ENCODE peak calls at places on chromosomes 6 and 20, in nine cellular contexts. B is body of pancreas; L is fibroblast of lung; U is tibial nerve; S is heart right ventricle; V is CD8-positive, alpha-beta T cell; K is Peyer's patch; H is A549; T is lower lobe of right lung. P is an unnamed sample. For H3K9me3, the result is how much of the 10 kb centered on the place peaks cover.

GRCh38 chr6:148868901-148869300 is 122.1 kb downstream of the UST start:
- DNase-seq in B (no peak), L (peak), U (no peak), S (no peak), V (no peak), K (no peak), H (no peak), T (no peak), P (no peak)

GRCh38 chr6:112153926-112154621 is 66.7 kb downstream of the FAM229B start:
- DNase-seq in B (no peak), L (peak), U (no peak), S (no peak), V (no peak), K (no peak), H (peak), T (no peak), P (no peak)

GRCh38 chr6:26468829-26469228 is 11.1 kb downstream of the BTN2A1 start:
- DNase-seq in B (no peak), L (no peak), U (no peak), S (no peak), V (no peak), K (no peak), H (no peak), T (no peak), P (no peak)

GRCh38 chr6:146339716-146340115 is 203.9 kb upstream of the RAB32 start:
- DNase-seq in B (no peak), L (peak), U (no peak), S (no peak), V (no peak), K (no peak), H (peak), T (no peak), P (no peak)

GRCh38 chr6:3455490-3456394 is 1.1 kb downstream of the SLC22A23 start:
- DNase-seq in B (peak), L (no peak), U (no peak), S (peak), V (no peak), K (no peak), H (peak), T (peak), P (no peak)

GRCh38 chr6:117346142-117346930 is 79.4 kb downstream of the ROS1 start:
- DNase-seq in B (no peak), L (peak), U (no peak), S (no peak), V (no peak), K (no peak), H (no peak), T (no peak), P (no peak)

GRCh38 chr6:33840064-33840926 is 36.5 kb upstream of the MLN start:
- DNase-seq in B (no peak), L (peak), U (peak), S (no peak), V (no peak), K (no peak), H (peak), T (no peak), P (peak)

GRCh38 chr6:44021628-44022295 is 105.5 kb downstream of the MRPL14 start:
- DNase-seq in B (no peak), L (no peak), U (no peak), S (no peak), V (no peak), K (no peak), H (no peak), T (peak), P (no peak)

GRCh38 chr6:63672582-63673129 is 37.1 kb downstream of the PHF3 start:
- DNase-seq in B (no peak), L (no peak), U (no peak), S (no peak), V (no peak), K (no peak), H (no peak), T (no peak), P (no peak)

GRCh38 chr20:39853664-39854063 is 835.4 kb downstream of the MAFB start:
- DNase-seq in B (no peak), L (peak), U (no peak), S (no peak), V (no peak), K (no peak), H (no peak), T (no peak), P (peak)

GRCh38 chr6:100257661-100258395 is 206.9 kb downstream of the SIM1 start:
- DNase-seq in B (no peak), L (peak), U (no peak), S (no peak), V (no peak), K (no peak), H (peak), T (no peak), P (peak)

GRCh38 chr20:24821391-24821790 is 127.7 kb upstream of the CST7 start:
- DNase-seq in B (no peak), L (no peak), U (no peak), S (no peak), V (no peak), K (no peak), H (no peak), T (no peak), P (no peak)

GRCh38 chr20:49635171-49635570 is 67.2 kb upstream of the PTGIS start:
- DNase-seq in B (no peak), L (no peak), U (no peak), S (peak), V (no peak), K (no peak), H (no peak), T (no peak), P (no peak)

GRCh38 chr6:5682530-5682929 is 324.2 kb downstream of the NRN1 start:
- DNase-seq in B (no peak), L (no peak), U (no peak), S (no peak), V (no peak), K (no peak), H (no peak), T (no peak), P (no peak)

GRCh38 chr20:61684583-61685235 is 381.0 kb downstream of the TAF4 start:
- DNase-seq in B (no peak), L (no peak), U (no peak), S (no peak), V (no peak), K (no peak), H (no peak), T (no peak), P (no peak)

GRCh38 chr6:15038013-15038791 is 207.7 kb upstream of the JARID2 start:
- DNase-seq in B (no peak), L (no peak), U (no peak), S (no peak), V (no peak), K (no peak), H (no peak), T (no peak), P (no peak)

GRCh38 chr6:157219201-157220200 is 103.8 kb downstream of the TMEM242 start:
- DNase-seq in B (no peak), L (peak), U (no peak), S (no peak), V (no peak), K (no peak), H (no peak), T (no peak), P (no peak)

GRCh38 chr6:26183581-26184408 is 96.6 kb downstream of the HFE start:
- DNase-seq in B (peak), L (peak), U (no peak), S (peak), V (peak), K (peak), H (peak), T (peak), P (peak)

GRCh38 chr6:138787138-138787537 is 8.7 kb upstream of the ECT2L start:
- DNase-seq in B (no peak), L (no peak), U (no peak), S (no peak), V (no peak), K (no peak), H (no peak), T (no peak), P (no peak)

GRCh38 chr20:41380551-41381262 is 14.1 kb upstream of the EMILIN3 start:
- DNase-seq in B (no peak), L (no peak), U (no peak), S (no peak), V (no peak), K (no peak), H (no peak), T (no peak), P (no peak)

GRCh38 chr6:162203287-162203686 is 524.3 kb downstream of the PRKN start:
- DNase-seq in B (no peak), L (no peak), U (no peak), S (peak), V (no peak), K (no peak), H (no peak), T (peak), P (no peak)

GRCh38 chr6:112839525-112839961 is 492.4 kb downstream of the RFPL4B start:
- DNase-seq in B (no peak), L (peak), U (no peak), S (no peak), V (no peak), K (no peak), H (no peak), T (no peak), P (peak)

GRCh38 chr20:2706688-2707352 is 14.2 kb downstream of the EBF4 start:
- DNase-seq in B (no peak), L (no peak), U (no peak), S (no peak), V (no peak), K (no peak), H (no peak), T (no peak), P (no peak)

GRCh38 chr6:15659181-15659580 is 3.6 kb downstream of the DTNBP1 start:
- DNase-seq in B (no peak), L (no peak), U (no peak), S (no peak), V (no peak), K (no peak), H (no peak), T (no peak), P (no peak)

GRCh38 chr20:20536240-20536933 is 168.5 kb downstream of the INSM1 start:
- DNase-seq in B (no peak), L (no peak), U (no peak), S (no peak), V (no peak), K (no peak), H (no peak), T (no peak), P (no peak)

GRCh38 chr6:97129111-97129510 is 153.9 kb downstream of the MMS22L start:
- DNase-seq in B (no peak), L (no peak), U (no peak), S (no peak), V (no peak), K (no peak), H (no peak), T (no peak), P (no peak)

GRCh38 chr6:103893082-103893481 is 966.6 kb downstream of the HACE1 start:
- DNase-seq in B (no peak), L (peak), U (no peak), S (no peak), V (no peak), K (no peak), H (no peak), T (no peak), P (no peak)

GRCh38 chr6:19245656-19246055 is 591.5 kb upstream of the ID4 start:
- DNase-seq in B (no peak), L (no peak), U (no peak), S (no peak), V (no peak), K (no peak), H (no peak), T (no peak), P (no peak)
- H3K9me3 ChIP-seq in B (under half), L (under half), U (under half), S (half or more), V (under half), K (under half), H (under half), T (under half), P (under half)

GRCh38 chr6:13591205-13591921 is 17.0 kb downstream of the SIRT5 start:
- DNase-seq in B (no peak), L (no peak), U (no peak), S (no peak), V (no peak), K (no peak), H (no peak), T (no peak), P (no peak)
- TF ChIP-seq CTCF in B (no peak), L (no peak), U (no peak), S (no peak), V (no peak), K (no peak), H (no peak), T (no peak), P (no peak)

DNA sequence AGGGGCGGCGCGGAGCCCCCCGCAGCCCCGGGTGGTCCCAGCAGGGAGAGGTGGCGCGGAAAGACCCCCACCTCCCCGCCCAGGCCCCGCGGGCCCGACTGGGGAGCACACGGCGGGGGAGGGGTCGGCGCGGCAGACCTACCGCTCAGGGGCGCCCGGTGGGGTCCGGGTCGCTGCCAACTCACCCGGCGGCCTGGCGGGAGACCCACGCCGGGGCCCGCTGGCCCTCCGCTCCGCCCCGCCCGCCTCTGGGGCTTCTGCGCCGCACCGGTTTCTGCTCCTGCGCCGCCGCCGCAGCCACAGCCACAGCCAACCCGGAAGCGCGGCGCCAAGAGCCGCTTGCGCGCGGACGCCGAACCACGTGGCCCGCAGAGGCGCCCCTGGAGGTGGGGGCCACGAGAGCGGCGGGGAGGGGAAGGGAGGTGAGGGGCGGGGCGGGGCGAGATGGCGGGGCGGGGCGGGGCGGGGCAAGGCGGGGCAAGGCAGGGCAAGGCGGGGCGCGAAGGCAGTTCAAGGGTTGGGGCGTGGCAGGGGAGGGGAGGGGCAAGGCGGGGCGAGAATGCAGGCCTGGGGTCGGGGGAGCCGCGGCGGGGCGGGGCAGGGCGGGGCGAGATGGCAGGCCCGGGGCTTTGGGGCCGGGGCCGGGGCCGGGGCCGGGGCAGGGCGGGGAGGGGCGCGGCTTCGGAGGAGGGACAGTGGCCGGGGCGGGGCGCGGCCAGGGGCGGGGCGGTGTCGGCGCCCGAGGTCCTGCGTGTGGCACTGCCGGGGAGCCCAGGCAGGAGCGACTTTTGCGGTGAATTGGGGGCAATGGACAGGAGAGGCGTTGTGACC is at the start of gene ZBTB24:
- DNase-seq in B (peak), L (peak), U (peak), S (peak), V (peak), K (peak), H (peak), T (peak), P (peak)
- H3K9me3 ChIP-seq in B (under half), L (under half), U (under half), S (under half), V (under half), K (under half), H (under half), T (under half), P (under half)

GRCh38 chr6:69756357-69756756 is 40.5 kb downstream of the LMBRD1 start:
- DNase-seq in B (no peak), L (no peak), U (no peak), S (no peak), V (no peak), K (no peak), H (no peak), T (no peak), P (no peak)

GRCh38 chr6:69756907-69757306 is 39.9 kb downstream of the LMBRD1 start:
- DNase-seq in B (no peak), L (no peak), U (no peak), S (no peak), V (no peak), K (no peak), H (no peak), T (no peak), P (no peak)

GRCh38 chr6:69763763-69764162 is 33.0 kb downstream of the LMBRD1 start:
- DNase-seq in B (no peak), L (no peak), U (no peak), S (no peak), V (no peak), K (no peak), H (no peak), T (no peak), P (no peak)

GRCh38 chr6:69758214-69758613 is 38.6 kb downstream of the LMBRD1 start:
- DNase-seq in B (no peak), L (no peak), U (no peak), S (no peak), V (no peak), K (no peak), H (no peak), T (no peak), P (no peak)
- TF ChIP-seq CTCF in B (no peak), L (no peak), U (no peak), S (no peak), V (no peak), K (no peak), H (no peak), T (no peak), P (no peak)

GRCh38 chr20:15546624-15547023 is 1026.6 kb downstream of the KIF16B start:
- DNase-seq in B (no peak), L (no peak), U (no peak), S (no peak), V (no peak), K (no peak), H (no peak), T (no peak), P (no peak)

GRCh38 chr20:15547109-15547508 is 1026.1 kb downstream of the KIF16B start:
- DNase-seq in B (no peak), L (no peak), U (no peak), S (no peak), V (no peak), K (no peak), H (no peak), T (no peak), P (no peak)

GRCh38 chr20:15544727-15545126 is 1028.5 kb downstream of the KIF16B start:
- DNase-seq in B (no peak), L (no peak), U (no peak), S (no peak), V (no peak), K (no peak), H (no peak), T (no peak), P (no peak)

GRCh38 chr20:15542655-15543054 is 1030.6 kb downstream of the KIF16B start:
- DNase-seq in B (no peak), L (no peak), U (no peak), S (no peak), V (no peak), K (no peak), H (no peak), T (no peak), P (no peak)
- H3K9me3 ChIP-seq in B (under half), L (under half), U (under half), S (under half), V (under half), K (under half), H (under half), T (under half), P (under half)

GRCh38 chr6:82363368-82364086 is at the start of gene TPBG:
- DNase-seq in B (peak), L (peak), U (peak), S (peak), V (no peak), K (no peak), H (peak), T (peak), P (peak)
- TF ChIP-seq CTCF in B (peak), L (peak), U (no peak), S (peak), V (no peak), K (no peak), H (peak), T (no peak), P (peak)

GRCh38 chr20:58853466-58853865 is 950 bp downstream of the GNAS start:
- DNase-seq in B (no peak), L (no peak), U (no peak), S (no peak), V (no peak), K (no peak), H (no peak), T (no peak), P (no peak)

GRCh38 chr20:58855506-58856314 is 3.2 kb downstream of the GNAS start:
- DNase-seq in B (no peak), L (no peak), U (no peak), S (no peak), V (no peak), K (no peak), H (no peak), T (no peak), P (no peak)

GRCh38 chr20:58854638-58855471 is 2.3 kb downstream of the GNAS start:
- DNase-seq in B (no peak), L (no peak), U (no peak), S (no peak), V (no peak), K (no peak), H (no peak), T (no peak), P (no peak)

GRCh38 chr20:58852559-58853271 is at the start of gene GNAS:
- DNase-seq in B (peak), L (peak), U (peak), S (peak), V (peak), K (no peak), H (peak), T (peak), P (peak)

GRCh38 chr20:58853976-58854637 is 1.6 kb downstream of the GNAS start:
- DNase-seq in B (no peak), L (no peak), U (no peak), S (no peak), V (no peak), K (no peak), H (no peak), T (no peak), P (no peak)
- H3K9me3 ChIP-seq in B (under half), L (under half), U (under half), S (under half), V (under half), K (under half), H (under half), T (under half), P (half or more)

P was measured in AG04450.